ENCODE peak calls at places on chromosomes 2 and 18, in five cellular contexts. V is heart left ventricle, U is spleen, T is tibial nerve, O is K562. P is an unnamed sample.

GRCh38 chr2:190947711-190948251 is 66.2 kb downstream of the STAT1 start:
- DNase-seq in U (no peak), T (no peak), O (no peak), V (no peak), P (no peak)

GRCh38 chr2:53450885-53451284 is 316.7 kb upstream of the CHAC2 start:
- DNase-seq in O (no peak), T (no peak), V (no peak), U (no peak), P (no peak)

GRCh38 chr2:158893057-158893456 is 75.4 kb upstream of the TANC1 start:
- DNase-seq in V (no peak), T (no peak), U (no peak), O (no peak), P (no peak)

GRCh38 chr2:31235504-31235902 is 1.6 kb downstream of the EHD3 start:
- DNase-seq in U (no peak), T (no peak), V (no peak), O (peak; percentile 29), P (no peak)

GRCh38 chr2:114213808-114214207 is 228.6 kb upstream of the DPP10 start:
- DNase-seq in V (no peak), U (no peak), O (no peak), T (no peak), P (no peak)

GRCh38 chr18:48851563-48851962 is 99.2 kb downstream of the SMAD7 start:
- DNase-seq in U (no peak), V (peak; percentile 82), T (no peak), O (no peak), P (no peak)

GRCh38 chr2:161139098-161139987 is 20.9 kb upstream of the TANK start:
- DNase-seq in U (no peak), T (no peak), V (no peak), O (no peak), P (no peak)

GRCh38 chr2:169476459-169476858 is 2.8 kb upstream of the BBS5 start:
- DNase-seq in T (no peak), V (no peak), U (no peak), O (no peak), P (no peak)

GRCh38 chr2:127641846-127642510 is 4.0 kb upstream of the GPR17 start:
- DNase-seq in U (peak; percentile 87), V (no peak), O (no peak), T (no peak), P (no peak)

GRCh38 chr2:98533547-98533946 is 74.8 kb downstream of the COA5 start:
- DNase-seq in O (no peak), V (no peak), T (no peak), U (no peak), P (no peak)

GRCh38 chr2:202066850-202067249 is 6.2 kb upstream of the KIAA2012 start:
- DNase-seq in V (no peak), T (no peak), U (no peak), O (no peak), P (no peak)

GRCh38 chr2:84906900-84907714 is 1.7 kb downstream of the TMSB10 start:
- DNase-seq in O (peak; percentile 22), U (peak; percentile 91), T (peak; percentile 77), V (peak; percentile 85), P (peak; percentile 45)

GRCh38 chr2:30293303-30293912 is 62.1 kb downstream of the LBH start:
- DNase-seq in V (peak; percentile 44), U (no peak), O (no peak), T (no peak), P (peak; percentile 40)

GRCh38 chr2:42060028-42060427 is 12.2 kb downstream of the PKDCC start:
- DNase-seq in U (peak; percentile 41), V (peak; percentile 20), O (no peak), T (no peak), P (no peak)

GRCh38 chr2:226894752-226895151 is 58.9 kb downstream of the RHBDD1 start:
- DNase-seq in U (no peak), V (no peak), T (no peak), O (no peak), P (no peak)
- TF ChIP-seq POLR2A in U (no peak), V (no peak), T (no peak), O (no peak), P (no peak)

DNA sequence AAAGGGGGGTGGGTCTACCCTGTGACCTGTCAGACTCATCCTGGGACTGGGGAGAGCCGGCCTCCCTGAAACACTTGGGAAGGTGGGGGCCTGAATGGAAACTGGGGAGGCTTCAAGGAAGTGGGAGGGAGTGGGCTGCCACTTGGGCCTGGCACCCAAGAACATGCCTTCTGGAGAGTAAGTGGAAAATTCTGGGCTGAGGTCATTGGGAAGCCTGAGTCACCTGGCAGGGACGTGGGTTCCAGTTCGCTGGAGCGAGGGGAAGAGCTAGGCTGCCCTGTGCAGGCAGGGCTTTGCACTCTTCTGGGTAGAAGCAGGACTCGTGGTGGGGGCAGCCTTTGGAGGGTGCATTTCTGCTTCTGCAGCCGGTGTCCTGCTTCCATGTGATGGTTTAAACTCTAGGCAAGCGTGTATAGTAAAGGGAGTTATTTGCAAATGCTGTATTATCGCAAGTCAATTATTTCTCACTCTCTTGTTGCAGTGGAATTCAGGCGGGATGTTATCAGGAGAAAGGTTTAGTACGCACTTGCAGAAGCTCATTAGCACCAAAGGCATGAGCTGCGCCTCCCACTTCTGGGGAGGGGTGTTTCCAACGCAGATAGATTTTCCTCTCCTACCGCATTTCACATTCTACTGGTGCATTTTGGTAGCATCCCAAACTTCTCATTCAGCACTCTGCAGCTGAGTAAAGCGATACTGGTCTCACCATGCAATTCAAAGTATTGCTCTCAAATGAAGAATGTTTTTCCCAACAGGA is 3.8 kb downstream of the LRRFIP1 start:
- DNase-seq in V (peak; percentile 75), U (no peak), O (no peak), T (no peak), P (peak; percentile 47)
- TF ChIP-seq CTCF in V (no peak), U (no peak), O (no peak), T (no peak), P (no peak)

GRCh38 chr18:6284761-6285160 is 129.9 kb downstream of the L3MBTL4 start:
- DNase-seq in U (peak; percentile 69), O (no peak), T (no peak), V (no peak), P (no peak)
- TF ChIP-seq POLR2A in U (no peak), O (no peak), T (no peak), V (no peak), P (no peak)

DNA sequence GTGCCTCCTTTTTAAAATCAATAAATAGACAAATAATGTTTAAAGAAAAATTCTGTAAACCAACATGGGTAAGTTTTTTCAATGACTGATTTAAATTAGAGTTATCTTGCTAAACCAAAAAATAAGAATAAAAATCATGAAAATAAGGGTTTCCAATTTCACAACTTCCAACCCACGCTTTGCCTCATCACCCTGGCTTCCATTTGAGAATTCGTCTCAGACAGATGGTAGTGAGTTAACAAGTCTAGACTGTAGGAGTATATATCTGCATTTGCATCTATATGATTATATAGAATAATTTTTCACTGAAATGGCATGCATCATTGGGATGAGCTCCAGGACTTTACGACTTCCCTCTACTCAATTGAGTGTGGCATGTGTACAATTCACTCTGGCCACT is 1673.4 kb upstream of the CELF4 start:
- DNase-seq in U (no peak), O (no peak), V (no peak), T (no peak), P (no peak)
- TF ChIP-seq CTCF in U (no peak), O (no peak), V (no peak), T (no peak), P (no peak)

DNA sequence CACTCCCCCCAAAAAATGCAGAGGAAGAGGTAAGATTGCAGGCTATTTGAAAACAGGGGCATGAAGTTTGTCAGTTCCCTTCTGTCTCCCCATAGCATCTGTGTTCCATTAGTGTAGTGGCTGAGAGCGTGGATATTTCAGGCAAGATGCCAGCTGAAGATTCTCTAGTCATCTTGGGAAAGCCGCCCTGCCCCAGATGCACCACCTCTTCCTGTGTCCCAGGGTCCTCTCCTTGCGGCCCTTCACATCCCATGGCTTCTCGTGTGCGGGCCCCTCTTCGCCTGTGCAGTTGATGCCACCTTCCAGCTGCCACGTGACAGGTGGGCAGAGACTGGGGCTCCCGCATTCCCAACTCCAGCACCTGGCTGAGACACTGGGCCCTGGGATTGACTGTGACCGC is 16.1 kb downstream of the TMEM127 start:
- DNase-seq in T (peak; percentile 63), V (no peak), U (no peak), O (no peak), P (peak; percentile 49)
- TF ChIP-seq POLR2A in T (no peak), V (no peak), U (no peak), O (no peak), P (no peak)

P was measured in uterus.